ENCODE peak calls at places on chromosomes 3 and 15, in four cellular contexts. M, C, Z and X are unnamed samples.
A peak's percentile ranks its signal among the peaks of the same experiment; 100 is the strongest.

GRCh38 chr3:28348286-28348636 is 260 bp upstream of the ZCWPW2 start:
- DNase-seq in M (peak; percentile 89), C (no peak), Z (no peak), X (peak; percentile 73)

GRCh38 chr15:57218826-57219576 is 157.3 kb upstream of the CGNL1 start:
- DNase-seq in M (peak; percentile 96), C (peak; percentile 96), Z (no peak), X (peak; percentile 17)

GRCh38 chr3:44501971-44502370 is 24.5 kb upstream of the ZNF445 start:
- DNase-seq in M (peak; percentile 13), C (no peak), Z (no peak), X (no peak)

GRCh38 chr3:18066899-18067582 is 324.6 kb upstream of the TBC1D5 start:
- DNase-seq in M (no peak), C (no peak), Z (no peak), X (no peak)

GRCh38 chr3:72042397-72043211 is 257.7 kb upstream of the PROK2 start:
- DNase-seq in M (peak; percentile 56), C (peak; percentile 84), Z (no peak), X (no peak)

GRCh38 chr15:28104326-28104725 is 5.2 kb upstream of the OCA2 start:
- DNase-seq in M (no peak), C (no peak), Z (no peak), X (no peak)

GRCh38 chr15:90762109-90762508 is 45.0 kb downstream of the BLM start:
- DNase-seq in M (peak; percentile 68), C (peak; percentile 73), Z (peak; percentile 31), X (no peak)

GRCh38 chr3:157785071-157785826 is 282.0 kb upstream of the VEPH1 start:
- DNase-seq in M (peak; percentile 94), C (peak; percentile 84), Z (no peak), X (no peak)

GRCh38 chr3:194397757-194398312 is 1.2 kb downstream of the GP5 start:
- DNase-seq in M (no peak), C (peak; percentile 31), Z (no peak), X (no peak)

GRCh38 chr15:80596521-80596976 is 98.6 kb upstream of the ABHD17C start:
- DNase-seq in M (peak; percentile 18), C (no peak), Z (no peak), X (no peak)

GRCh38 chr15:77482570-77482969 is 61.9 kb downstream of the HMG20A start:
- DNase-seq in M (peak; percentile 86), C (peak; percentile 81), Z (no peak), X (no peak)

GRCh38 chr3:122680381-122681293 is at the start of gene PARP14:
- DNase-seq in M (peak; percentile 68), C (peak; percentile 78), Z (peak; percentile 64), X (peak; percentile 28)

GRCh38 chr3:196454935-196455334 is 22.7 kb upstream of the UBXN7 start:
- DNase-seq in M (peak; percentile 43), C (no peak), Z (no peak), X (no peak)

GRCh38 chr3:157406376-157406775 is 30.3 kb upstream of the PTX3 start:
- DNase-seq in M (no peak), C (no peak), Z (no peak), X (no peak)

GRCh38 chr3:16455001-16455400 is 58.5 kb downstream of the RFTN1 start:
- DNase-seq in M (no peak), C (no peak), Z (no peak), X (no peak)

GRCh38 chr3:12400795-12401194 is 83.5 kb upstream of the TSEN2 start:
- DNase-seq in M (peak; percentile 86), C (peak; percentile 78), Z (no peak), X (no peak)

GRCh38 chr15:40040293-40040635 is 1.3 kb upstream of the SRP14 start:
- DNase-seq in M (no peak), C (no peak), Z (no peak), X (no peak)

GRCh38 chr3:138188013-138188352 is 882 bp downstream of the ARMC8 start:
- DNase-seq in M (peak; percentile 54), C (peak; percentile 79), Z (no peak), X (no peak)

GRCh38 chr3:58246148-58247051 is 8.8 kb downstream of the ABHD6 start:
- DNase-seq in M (no peak), C (peak; percentile 23), Z (no peak), X (no peak)

GRCh38 chr15:78537266-78537665 is 3.0 kb upstream of the PSMA4 start:
- DNase-seq in M (no peak), C (no peak), Z (no peak), X (no peak)

GRCh38 chr3:66200147-66200546 is 20.7 kb upstream of the SLC25A26 start:
- DNase-seq in M (no peak), C (no peak), Z (no peak), X (no peak)

GRCh38 chr3:71652786-71653419 is 69.4 kb upstream of the FOXP1 start:
- DNase-seq in M (peak; percentile 72), C (peak; percentile 79), Z (peak; percentile 58), X (peak; percentile 3)

GRCh38 chr3:72123908-72124441 is 339.0 kb upstream of the PROK2 start:
- DNase-seq in M (peak; percentile 78), C (peak; percentile 88), Z (no peak), X (no peak)

GRCh38 chr3:42898896-42899675 is 6.9 kb upstream of the ZNF662 start:
- DNase-seq in M (no peak), C (no peak), Z (no peak), X (no peak)

GRCh38 chr15:74374648-74375302 is 7.3 kb upstream of the CYP11A1 start:
- DNase-seq in M (no peak), C (no peak), Z (no peak), X (no peak)
- TF ChIP-seq CTCF in M (no peak), C (no peak), Z (no peak), X (no peak)

DNA sequence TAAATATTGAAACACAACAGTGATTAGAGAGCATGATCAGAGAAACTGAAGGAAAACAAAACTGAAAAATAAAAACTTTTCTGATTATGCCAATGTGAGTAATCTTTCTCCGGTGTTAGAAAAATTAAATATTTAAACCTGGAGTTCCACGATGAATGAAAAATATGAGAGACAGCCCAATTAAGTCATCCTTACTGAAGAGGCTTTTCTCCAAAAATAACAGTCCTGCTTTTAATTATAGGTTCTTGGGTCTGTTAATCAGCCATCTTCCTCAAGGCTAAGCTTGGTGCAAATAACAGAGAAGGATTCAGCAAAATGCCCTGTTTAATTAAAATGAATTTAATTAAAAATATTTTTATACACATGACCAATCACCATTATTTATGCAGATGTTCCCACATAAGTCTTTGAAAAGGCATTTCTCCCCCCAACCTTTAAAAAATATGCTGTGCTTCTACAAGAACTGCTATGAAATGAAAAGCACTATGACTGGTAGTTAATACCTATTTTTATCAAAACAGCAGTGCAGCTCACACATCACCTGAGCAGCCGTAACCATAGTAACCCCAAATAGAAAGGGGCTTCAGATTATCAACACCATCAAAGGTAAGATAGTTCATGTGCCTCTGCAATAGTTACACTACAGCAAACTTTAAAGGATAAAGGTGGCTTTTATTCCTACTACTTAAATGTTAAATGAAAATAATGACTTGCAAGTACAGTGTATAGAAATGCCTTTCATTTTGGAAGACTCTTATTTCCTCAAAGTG is 175.7 kb downstream of the SLC9A9 start:
- DNase-seq in M (no peak), C (no peak), Z (no peak), X (no peak)
- TF ChIP-seq CTCF in M (no peak), C (no peak), Z (no peak), X (no peak)

GRCh38 chr3:171680690-171681416 is 129.4 kb downstream of the PLD1 start:
- DNase-seq in M (no peak), C (no peak), Z (no peak), X (no peak)
- TF ChIP-seq CTCF in M (no peak), C (no peak), Z (no peak), X (no peak)

GRCh38 chr15:93035092-93035915 is 53.7 kb downstream of the RGMA start:
- DNase-seq in M (no peak), C (no peak), Z (no peak), X (no peak)

GRCh38 chr15:93034512-93034911 is 54.5 kb downstream of the RGMA start:
- DNase-seq in M (no peak), C (no peak), Z (peak; percentile 12), X (no peak)

GRCh38 chr15:93037341-93038063 is 51.5 kb downstream of the RGMA start:
- DNase-seq in M (no peak), C (peak; percentile 55), Z (peak; percentile 67), X (no peak)

GRCh38 chr15:93036922-93037321 is 52.1 kb downstream of the RGMA start:
- DNase-seq in M (no peak), C (no peak), Z (no peak), X (no peak)

DNA sequence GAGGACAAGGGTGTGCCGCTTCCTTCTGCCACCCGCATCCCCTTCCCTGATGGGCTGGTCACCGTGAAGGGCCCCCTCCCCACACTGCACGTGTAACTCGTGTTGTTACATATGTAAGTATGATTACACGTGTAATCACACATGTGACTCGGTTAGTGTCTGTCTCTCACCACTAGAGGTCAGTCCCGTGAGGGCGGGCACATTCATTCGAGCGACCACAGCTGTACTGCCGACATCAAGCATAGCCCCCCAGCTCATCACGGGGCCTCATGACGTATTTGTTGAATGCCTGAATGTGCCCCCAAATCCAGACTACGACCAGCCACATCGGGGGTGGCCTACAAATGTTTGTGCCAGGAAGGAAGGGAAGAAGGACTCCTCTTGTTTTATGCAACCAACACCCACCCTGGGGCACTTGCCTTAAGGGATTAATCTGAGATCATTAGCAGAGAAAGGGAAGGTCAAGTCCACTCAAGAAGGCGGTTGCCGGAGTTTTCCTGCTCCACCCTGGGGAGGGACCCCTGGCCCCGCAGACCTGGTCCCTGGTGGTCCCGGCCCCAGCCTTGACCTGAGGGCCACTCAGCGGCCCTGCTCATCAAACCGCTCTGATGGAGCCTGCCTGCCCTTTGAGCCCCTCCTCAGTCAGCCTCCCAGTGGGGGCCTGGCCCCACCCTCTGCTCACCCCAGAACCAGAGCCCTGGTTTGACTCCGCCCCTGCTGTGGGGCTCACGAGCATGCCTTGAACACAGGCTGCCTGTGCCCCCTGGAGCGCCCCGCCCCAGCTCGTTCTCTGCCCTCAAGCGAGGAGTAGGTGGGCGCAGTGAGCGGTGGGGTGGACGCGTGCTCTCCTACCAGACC is 52.8 kb downstream of the RGMA start:
- DNase-seq in M (peak; percentile 30), C (peak; percentile 50), Z (peak; percentile 29), X (peak; percentile 59)
- TF ChIP-seq CTCF in M (peak; percentile 52), C (peak; percentile 54), Z (peak; percentile 8), X (peak; percentile 70)

GRCh38 chr15:25787855-25788521 is 75.1 kb downstream of the ATP10A start:
- DNase-seq in M (peak; percentile 63), C (peak; percentile 14), Z (no peak), X (no peak)

GRCh38 chr15:25789206-25789605 is 73.9 kb downstream of the ATP10A start:
- DNase-seq in M (peak; percentile 20), C (peak; percentile 8), Z (peak; percentile 38), X (no peak)

GRCh38 chr15:25789616-25790002 is 73.5 kb downstream of the ATP10A start:
- DNase-seq in M (no peak), C (no peak), Z (no peak), X (no peak)

GRCh38 chr15:25792128-25792527 is 71.0 kb downstream of the ATP10A start:
- DNase-seq in M (no peak), C (no peak), Z (no peak), X (no peak)

DNA sequence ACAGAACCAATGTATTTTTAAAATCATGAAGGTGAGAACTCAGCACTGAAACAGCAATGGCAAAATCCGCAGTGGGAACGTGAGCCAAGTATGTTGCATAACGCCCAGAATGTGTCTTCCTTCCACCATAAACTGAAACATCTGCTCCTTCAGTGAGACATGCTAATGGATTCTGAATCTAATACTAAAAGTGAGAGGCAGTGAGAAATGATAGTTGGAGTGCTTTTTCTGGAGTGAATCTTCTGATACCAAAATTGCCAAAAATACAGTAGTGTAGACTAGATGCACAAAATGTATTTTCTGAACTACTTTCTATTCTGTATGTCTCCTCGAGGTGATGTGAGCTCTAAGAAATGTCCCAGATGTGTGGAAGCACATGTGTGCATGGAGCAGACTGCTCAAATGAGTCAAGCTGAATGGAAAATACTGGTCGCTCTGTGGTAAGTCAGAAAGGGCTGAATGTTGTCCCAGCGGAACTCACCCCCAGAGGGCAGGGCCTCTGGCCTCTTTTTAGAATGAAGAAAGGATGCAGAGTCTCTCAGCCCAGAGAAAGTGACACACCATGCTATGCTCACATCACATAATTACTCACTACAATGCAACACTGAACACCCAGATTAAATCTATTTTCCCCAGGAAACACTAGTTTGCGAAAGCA is 73.0 kb downstream of the ATP10A start:
- DNase-seq in M (peak; percentile 90), C (peak; percentile 81), Z (peak; percentile 74), X (no peak)
- TF ChIP-seq CTCF in M (no peak), C (no peak), Z (no peak), X (no peak)